ENCODE peak calls at places on chromosomes 5 and 9, in seven cellular contexts. G, O, L, U, Q, K and V are unnamed samples.
A peak's percentile ranks its signal among the peaks of the same experiment; 100 is the strongest.

GRCh38 chr5:66440202-66440680 is 156.0 kb upstream of the MAST4 start:
- DNase-seq in L (peak; percentile 22), U (peak; percentile 63), Q (no peak), O (peak; percentile 45), G (no peak), K (no peak), V (no peak)

GRCh38 chr5:107257885-107258520 is 412.7 kb downstream of the EFNA5 start:
- DNase-seq in O (no peak), U (no peak), G (no peak), K (no peak), Q (no peak), L (no peak), V (no peak)

GRCh38 chr5:178093129-178093528 is 20.2 kb upstream of the N4BP3 start:
- DNase-seq in Q (no peak), G (no peak), U (no peak), O (no peak), K (no peak), L (no peak), V (no peak)

GRCh38 chr9:133403766-133404439 is 13.9 kb downstream of the REXO4 start:
- DNase-seq in L (no peak), Q (no peak), K (no peak), O (no peak), G (peak; percentile 86), U (no peak), V (peak; percentile 51)

GRCh38 chr5:15914603-15915002 is 265.0 kb downstream of the MARCHF11 start:
- DNase-seq in K (no peak), G (no peak), Q (no peak), U (no peak), L (no peak), O (no peak), V (no peak)

GRCh38 chr5:97498657-97499056 is 315.6 kb upstream of the RIOK2 start:
- DNase-seq in L (no peak), U (no peak), O (no peak), K (no peak), Q (no peak), G (no peak), V (no peak)

GRCh38 chr9:7145361-7146069 is 387.7 kb downstream of the KDM4C start:
- DNase-seq in L (no peak), Q (no peak), G (no peak), U (no peak), O (no peak), K (no peak), V (no peak)

GRCh38 chr5:135141303-135142268 is 107.6 kb upstream of the PITX1 start:
- DNase-seq in O (no peak), K (no peak), U (no peak), Q (no peak), L (no peak), G (no peak), V (no peak)

GRCh38 chr5:77630246-77631165 is 8.0 kb downstream of the OTP start:
- DNase-seq in G (peak; percentile 90), K (no peak), U (no peak), Q (peak; percentile 44), O (no peak), L (no peak), V (no peak)

GRCh38 chr9:26169684-26170083 is 491.4 kb upstream of the TUSC1 start:
- DNase-seq in O (no peak), U (no peak), K (no peak), L (no peak), G (no peak), Q (no peak), V (no peak)

GRCh38 chr9:131745611-131746010 is 5.7 kb upstream of the RAPGEF1 start:
- DNase-seq in O (no peak), Q (no peak), L (no peak), K (no peak), G (no peak), U (no peak), V (peak; percentile 54)

GRCh38 chr5:139664727-139665351 is 16.7 kb downstream of the CXXC5 start:
- DNase-seq in U (peak; percentile 54), K (no peak), L (peak; percentile 44), Q (peak; percentile 61), G (no peak), O (no peak), V (no peak)

GRCh38 chr5:173464813-173465212 is 136.6 kb upstream of the STC2 start:
- DNase-seq in U (no peak), Q (no peak), K (no peak), O (no peak), G (no peak), L (no peak), V (no peak)

GRCh38 chr9:72169185-72169584 is 19.9 kb downstream of the GDA start:
- DNase-seq in K (no peak), O (no peak), Q (no peak), G (no peak), L (no peak), U (no peak), V (no peak)
- H3K4me3 ChIP-seq in K (no peak overlapping the region), O (no peak overlapping the region), Q (no peak overlapping the region), G (no peak overlapping the region), L (no peak overlapping the region), U (no peak overlapping the region), V (no peak overlapping the region)

GRCh38 chr5:131633830-131634229 is 1.2 kb downstream of the RAPGEF6 start:
- DNase-seq in O (no peak), Q (no peak), K (no peak), U (no peak), G (no peak), L (no peak), V (no peak)

GRCh38 chr5:131637694-131638093 is 2.7 kb upstream of the RAPGEF6 start:
- DNase-seq in U (no peak), O (no peak), L (no peak), Q (no peak), G (no peak), K (no peak), V (no peak)

GRCh38 chr5:131635755-131636479 is 888 bp upstream of the RAPGEF6 start:
- DNase-seq in O (no peak), L (no peak), Q (no peak), K (no peak), G (no peak), U (no peak), V (no peak)

GRCh38 chr5:131634996-131635754 is at the start of gene RAPGEF6:
- DNase-seq in O (peak; percentile 99), K (peak; percentile 96), L (peak; percentile 96), Q (peak; percentile 93), U (peak; percentile 99), G (peak; percentile 98), V (peak; percentile 99)

DNA sequence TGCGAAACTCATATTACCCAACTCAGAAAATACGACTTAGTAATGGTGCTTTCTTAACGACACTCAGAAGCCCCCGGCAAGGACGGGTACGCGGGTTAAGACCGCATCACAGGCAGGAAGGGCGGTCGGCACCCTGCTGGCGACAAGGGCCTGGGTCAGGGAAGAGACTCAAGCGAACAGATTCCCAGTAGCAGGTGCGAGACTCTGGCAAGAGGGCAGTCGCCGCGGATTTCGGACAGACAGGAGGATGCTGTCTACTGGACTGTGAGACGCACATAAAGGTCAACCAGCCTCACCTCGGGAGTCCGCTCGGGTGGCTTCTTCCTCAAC is 398 bp downstream of the RAPGEF6 start:
- DNase-seq in L (peak; percentile 50), Q (peak; percentile 56), U (no peak), O (peak; percentile 61), G (peak; percentile 93), K (peak; percentile 61), V (peak; percentile 46)
- TF ChIP-seq CTCF in L (peak; percentile 31), Q (no peak), U (no peak), O (no peak), G (no peak), K (peak; percentile 12), V (no peak)

DNA sequence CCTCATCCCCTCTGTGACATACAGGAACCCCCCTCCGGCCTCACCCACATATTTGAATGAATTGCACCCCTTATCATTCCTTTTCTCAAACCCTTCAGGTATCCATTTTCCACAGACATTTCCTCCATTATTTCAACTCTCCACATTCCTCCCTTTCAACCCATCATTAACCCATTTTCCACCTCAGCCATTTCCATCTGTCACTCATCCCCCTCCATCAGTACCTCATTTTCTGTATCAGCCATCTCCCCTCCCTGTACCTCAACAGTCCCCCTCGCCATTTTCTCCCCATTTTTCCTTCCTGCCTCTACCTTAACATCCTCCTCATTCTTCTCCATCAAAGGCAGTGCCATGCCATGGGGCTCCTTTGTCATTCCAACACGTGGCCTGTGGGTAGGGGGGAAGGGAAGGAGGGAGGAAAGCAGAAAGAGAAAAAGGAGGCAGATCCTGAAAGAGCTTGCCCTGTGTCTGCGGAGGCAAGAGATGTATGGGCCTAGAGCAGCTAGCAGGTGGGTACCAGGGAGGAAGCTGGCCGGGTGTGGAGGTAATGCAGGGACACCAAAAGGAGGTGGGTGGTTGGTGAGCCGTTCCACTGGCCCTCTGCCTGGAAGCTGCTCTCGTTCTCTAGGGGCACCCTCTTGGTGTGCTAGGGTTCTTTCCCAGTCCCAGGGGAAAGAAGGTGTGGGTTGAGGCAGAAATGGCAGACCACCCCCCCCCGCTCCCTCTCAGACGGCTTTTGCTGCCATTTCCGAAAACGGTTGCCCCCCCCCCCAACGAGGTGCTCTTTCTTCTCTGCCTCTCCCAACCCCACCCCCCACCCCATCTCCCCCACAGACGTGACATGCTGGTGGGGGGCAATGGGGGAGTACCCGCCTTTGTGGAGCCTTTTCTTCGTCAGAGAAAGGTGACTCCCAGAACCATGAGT is 1.6 kb downstream of the DNAJB5 start:
- DNase-seq in K (no peak), Q (no peak), O (no peak), G (peak; percentile 58), U (no peak), L (no peak), V (no peak)
- H3K4me1 ChIP-seq in K (peaks cover 42% of the 10 kb centered on the region), Q (peaks cover 68% of the 10 kb centered on the region), O (no peaks in the 10 kb centered on the region), G (peaks cover 27% of the 10 kb centered on the region), U (peaks cover 66% of the 10 kb centered on the region), L (peaks cover 76% of the 10 kb centered on the region), V (no peaks in the 10 kb centered on the region)

GRCh38 chr5:4614088-4614487 is 526.0 kb upstream of the ADAMTS16 start:
- DNase-seq in G (no peak), Q (no peak), K (no peak), L (no peak), U (no peak), O (no peak), V (no peak)
- H3K4me3 ChIP-seq in G (no peak overlapping the region), Q (no peak overlapping the region), K (no peak overlapping the region), L (no peak overlapping the region), U (no peak overlapping the region), O (no peak overlapping the region), V (no peak overlapping the region)